ENCODE peak calls at places on chromosomes 5 and 9, in four cellular contexts. N, H, T and J are unnamed samples.

GRCh38 chr9:131813116-131813515 is 73.2 kb upstream of the RAPGEF1 start:
- DNase-seq in N (no peak), H (no peak), T (no peak), J (no peak)

GRCh38 chr9:132201780-132202703 is 40.2 kb downstream of the NTNG2 start:
- DNase-seq in N (no peak), H (no peak), T (no peak), J (no peak)

GRCh38 chr5:111948517-111948916 is 191.5 kb upstream of the NREP start:
- DNase-seq in N (no peak), H (no peak), T (no peak), J (no peak)

GRCh38 chr5:39569857-39570256 is 145.1 kb upstream of the DAB2 start:
- DNase-seq in N (no peak), H (no peak), T (no peak), J (no peak)

GRCh38 chr5:178086266-178086665 is 27.1 kb upstream of the N4BP3 start:
- DNase-seq in N (no peak), H (peak), T (no peak), J (peak)

GRCh38 chr5:6755519-6755918 is 42.3 kb downstream of the TENT4A start:
- DNase-seq in N (no peak), H (no peak), T (no peak), J (no peak)

GRCh38 chr5:40486437-40487270 is 193.1 kb upstream of the PTGER4 start:
- DNase-seq in N (peak), H (no peak), T (peak), J (peak)

GRCh38 chr9:38527507-38527906 is 92.9 kb downstream of the ANKRD18A start:
- DNase-seq in N (no peak), H (no peak), T (no peak), J (no peak)

GRCh38 chr9:130632081-130632710 is 32.2 kb upstream of the PRDM12 start:
- DNase-seq in N (no peak), H (no peak), T (peak), J (no peak)

GRCh38 chr5:71839049-71839834 is 120.2 kb downstream of the CARTPT start:
- DNase-seq in N (no peak), H (no peak), T (no peak), J (no peak)

GRCh38 chr9:88460583-88461332 is 72.5 kb downstream of the SPIN1 start:
- DNase-seq in N (no peak), H (no peak), T (no peak), J (no peak)

GRCh38 chr5:82259172-82259800 is 18.9 kb downstream of the RPS23 start:
- DNase-seq in N (no peak), H (no peak), T (no peak), J (no peak)

GRCh38 chr5:134082264-134082992 is 32.1 kb upstream of the TCF7 start:
- DNase-seq in N (no peak), H (no peak), T (no peak), J (no peak)

GRCh38 chr9:14924821-14925220 is 14.6 kb upstream of the FREM1 start:
- DNase-seq in N (no peak), H (no peak), T (no peak), J (no peak)

GRCh38 chr5:138595396-138595795 is 20.2 kb upstream of the HSPA9 start:
- DNase-seq in N (no peak), H (no peak), T (no peak), J (no peak)

GRCh38 chr5:152144556-152144955 is 219.9 kb upstream of the GLRA1 start:
- DNase-seq in N (no peak), H (no peak), T (no peak), J (no peak)

GRCh38 chr9:71762900-71763653 is 5.2 kb downstream of the CEMIP2 start:
- DNase-seq in N (no peak), H (no peak), T (no peak), J (no peak)

GRCh38 chr9:106860731-106861584 is 2.0 kb upstream of the ZNF462 start:
- DNase-seq in N (no peak), H (peak), T (no peak), J (peak)

GRCh38 chr5:83724915-83725314 is 4.3 kb upstream of the HAPLN1 start:
- DNase-seq in N (no peak), H (no peak), T (no peak), J (no peak)

GRCh38 chr9:119020730-119021333 is 348.4 kb downstream of the BRINP1 start:
- DNase-seq in N (no peak), H (peak), T (no peak), J (no peak)

GRCh38 chr5:28275931-28276330 is 1237.5 kb upstream of the CDH9 start:
- DNase-seq in N (no peak), H (no peak), T (no peak), J (no peak)

GRCh38 chr9:97364769-97365490 is 47.0 kb upstream of the TDRD7 start:
- DNase-seq in N (no peak), H (no peak), T (no peak), J (no peak)

GRCh38 chr9:98709968-98710965 is 1.5 kb upstream of the GABBR2 start:
- DNase-seq in N (no peak), H (peak), T (no peak), J (peak)

GRCh38 chr9:85703398-85703797 is 38.4 kb downstream of the AGTPBP1 start:
- DNase-seq in N (no peak), H (no peak), T (no peak), J (no peak)

GRCh38 chr5:112737088-112737471 is 605 bp upstream of the APC start:
- DNase-seq in N (no peak), H (no peak), T (no peak), J (no peak)

GRCh38 chr9:21434202-21435014 is 5.8 kb upstream of the IFNA1 start:
- DNase-seq in N (no peak), H (no peak), T (no peak), J (peak)

GRCh38 chr9:129619787-129620668 is 873 bp downstream of the C9orf50 start:
- DNase-seq in N (no peak), H (peak), T (no peak), J (no peak)

GRCh38 chr9:98804083-98804482 is 3.4 kb upstream of the GALNT12 start:
- DNase-seq in N (no peak), H (no peak), T (no peak), J (no peak)

DNA sequence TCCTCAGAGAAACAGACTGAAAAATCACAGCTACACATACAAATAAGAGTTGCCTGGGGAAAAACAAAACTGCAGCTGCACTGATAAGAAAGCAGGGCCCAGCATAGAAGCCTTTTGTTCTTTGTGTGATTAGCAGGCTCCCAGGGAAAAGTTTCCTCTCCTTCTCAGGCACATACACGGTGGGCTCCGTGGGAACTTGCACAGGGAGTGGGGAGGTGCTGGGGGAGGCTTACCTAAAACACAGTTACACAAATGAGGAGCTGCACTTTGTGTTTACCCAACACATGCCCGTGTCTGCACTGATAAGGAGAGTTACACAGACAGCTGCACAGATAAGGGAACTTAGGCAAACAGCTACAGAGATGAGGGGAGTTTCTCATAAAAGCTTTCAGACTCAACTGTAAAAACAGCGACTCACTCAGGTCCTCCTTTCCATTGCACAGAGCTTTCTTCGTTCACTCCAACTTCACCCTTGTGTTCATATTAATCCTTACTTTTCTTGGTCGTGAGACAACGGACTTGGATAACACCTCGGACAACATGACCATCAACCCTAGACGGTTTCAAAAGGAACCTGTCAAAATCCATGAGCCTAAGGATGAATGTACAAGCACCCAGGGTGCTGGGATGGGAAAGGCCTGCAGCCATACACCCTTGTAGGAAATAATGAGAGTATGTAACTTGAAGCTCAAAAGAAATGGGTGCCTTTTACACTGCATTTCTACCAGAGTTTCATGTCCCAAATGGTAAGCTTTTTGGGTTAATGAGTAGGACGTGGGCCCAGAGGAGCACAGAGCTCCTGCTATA is 50.8 kb downstream of the SERINC5 start:
- DNase-seq in N (no peak), H (no peak), T (no peak), J (peak)
- TF ChIP-seq CTCF in N (no peak), H (no peak), T (no peak), J (no peak)

DNA sequence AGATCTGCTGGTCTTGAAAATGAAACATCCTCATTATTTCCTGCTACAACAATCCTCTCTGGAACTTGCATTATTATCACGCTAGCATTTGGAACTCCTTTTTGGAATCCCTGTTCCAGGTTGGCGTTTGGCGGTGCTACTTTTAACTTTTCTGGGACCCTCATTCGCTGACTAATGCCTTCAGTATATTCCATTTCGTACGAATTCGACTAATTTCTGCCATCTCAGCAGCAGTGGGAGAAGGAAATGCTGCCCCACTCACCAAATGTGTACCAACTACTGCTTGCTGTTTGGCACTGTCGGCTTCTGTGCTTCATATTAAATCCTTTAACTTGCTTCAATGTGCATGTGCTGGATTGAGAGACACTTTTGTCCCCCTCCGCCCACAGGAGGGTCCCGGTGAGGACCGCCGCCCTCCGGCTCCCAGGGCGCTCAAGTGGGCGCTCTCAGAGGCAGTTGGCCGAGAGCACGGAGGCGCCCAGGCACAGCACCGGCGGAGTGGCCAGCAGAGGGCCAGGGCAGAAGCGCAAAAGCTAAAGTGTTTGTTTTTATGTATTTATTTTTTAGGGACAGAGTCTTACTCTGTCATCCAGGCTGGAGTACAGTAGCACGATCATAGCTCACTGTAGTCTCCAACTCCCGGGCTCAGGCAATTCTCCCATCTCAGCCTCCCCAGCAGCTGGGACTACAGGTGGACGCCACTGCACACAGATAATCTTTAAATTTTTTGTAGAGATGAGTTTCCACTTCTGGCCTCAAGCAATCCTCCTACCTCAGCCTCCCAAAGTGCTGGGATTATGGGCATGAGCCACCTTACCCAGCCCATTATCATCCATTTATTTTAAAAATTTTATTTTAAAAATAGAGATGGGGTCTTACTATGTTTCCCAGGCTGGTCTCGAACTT is 11.9 kb downstream of the PDE6A start:
- DNase-seq in N (no peak), H (peak), T (no peak), J (no peak)
- TF ChIP-seq CTCF in N (no peak), H (peak), T (peak), J (no peak)

GRCh38 chr9:127361561-127361960 is 35.4 kb upstream of the SLC2A8 start:
- DNase-seq in N (no peak), H (no peak), T (no peak), J (no peak)

GRCh38 chr9:127360205-127360604 is 36.8 kb upstream of the SLC2A8 start:
- DNase-seq in N (no peak), H (no peak), T (no peak), J (no peak)

GRCh38 chr9:127362829-127363228 is 34.1 kb upstream of the SLC2A8 start:
- DNase-seq in N (no peak), H (no peak), T (no peak), J (no peak)

GRCh38 chr9:127358770-127359169 is 38.2 kb upstream of the SLC2A8 start:
- DNase-seq in N (no peak), H (no peak), T (no peak), J (no peak)

GRCh38 chr9:127360829-127361228 is 36.1 kb upstream of the SLC2A8 start:
- DNase-seq in N (no peak), H (peak), T (no peak), J (no peak)
- TF ChIP-seq CTCF in N (no peak), H (peak), T (no peak), J (no peak)

GRCh38 chr9:2198956-2199635 is 183.9 kb downstream of the SMARCA2 start:
- DNase-seq in N (no peak), H (no peak), T (no peak), J (no peak)

GRCh38 chr9:2195211-2195610 is 180.1 kb downstream of the SMARCA2 start:
- DNase-seq in N (no peak), H (no peak), T (no peak), J (no peak)

GRCh38 chr9:2199999-2200796 is 185.1 kb downstream of the SMARCA2 start:
- DNase-seq in N (no peak), H (peak), T (no peak), J (no peak)
- TF ChIP-seq CTCF in N (peak), H (peak), T (no peak), J (no peak)

DNA sequence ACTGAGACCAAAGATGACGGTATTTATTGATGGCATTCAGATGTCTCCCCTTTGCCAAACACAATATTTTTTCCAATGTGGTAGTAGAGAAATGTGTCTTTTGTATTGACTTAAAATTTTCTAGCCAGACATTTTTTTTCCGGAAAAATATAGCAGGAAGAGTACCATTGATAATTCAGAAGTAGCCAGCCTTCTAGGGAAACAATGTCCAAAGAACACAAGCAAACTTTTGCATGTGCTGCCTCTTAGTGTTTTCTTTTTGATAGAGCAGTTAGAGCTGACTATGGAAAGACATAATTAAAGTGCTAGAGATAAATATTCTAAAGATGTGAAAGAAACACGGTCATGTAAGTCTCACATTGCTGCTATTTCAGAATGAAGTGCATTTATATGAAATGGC is 231.4 kb downstream of the MARCHF11 start:
- DNase-seq in N (no peak), H (no peak), T (no peak), J (no peak)
- TF ChIP-seq CTCF in N (no peak), H (no peak), T (no peak), J (no peak)

GRCh38 chr5:154967419-154968024 is 26.6 kb downstream of the MRPL22 start:
- DNase-seq in N (no peak), H (no peak), T (no peak), J (peak)
- TF ChIP-seq CTCF in N (peak), H (peak), T (peak), J (peak)

DNA sequence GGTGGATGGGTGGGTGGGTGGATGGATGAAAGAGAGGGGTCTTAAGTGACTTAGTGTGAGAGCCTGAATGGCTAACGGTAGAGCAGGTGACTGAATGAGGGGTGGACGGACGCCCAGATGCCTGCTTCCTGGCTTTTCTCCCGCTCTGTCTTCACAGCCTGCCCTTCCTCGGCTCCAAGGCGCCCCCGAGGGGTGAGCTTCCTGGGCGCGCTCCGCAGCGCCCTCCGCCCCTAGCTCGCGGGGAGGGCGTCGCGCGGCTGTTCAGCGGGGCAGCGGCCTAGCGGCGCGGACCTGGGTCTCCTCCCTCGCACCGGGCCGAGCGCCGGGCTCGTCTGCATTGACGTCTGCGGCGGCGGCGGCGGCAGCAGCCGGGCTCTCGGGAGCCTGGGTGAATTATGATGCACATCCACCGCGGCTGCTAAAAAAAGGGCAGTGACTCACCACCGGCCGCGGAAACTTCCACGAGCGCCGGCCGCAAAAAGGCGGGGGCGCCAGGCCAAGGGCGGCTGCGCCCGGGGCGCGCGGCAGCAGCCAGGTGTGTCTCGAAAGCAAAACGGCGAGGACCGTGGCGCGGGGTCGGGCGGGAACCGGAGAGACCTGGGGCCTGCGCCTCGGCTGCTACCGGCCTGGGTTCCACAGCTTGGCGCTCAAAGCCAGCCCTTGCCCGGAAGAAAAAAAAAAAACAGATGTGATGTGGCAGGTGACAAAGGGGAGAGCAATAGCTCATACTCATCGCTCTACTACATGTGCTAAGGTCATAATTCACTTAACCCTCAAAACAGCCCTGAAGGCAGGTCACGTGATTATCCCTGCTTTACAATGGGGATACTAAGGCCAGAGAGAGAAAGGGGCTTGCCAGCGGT is 143.0 kb upstream of the ADRA1B start:
- DNase-seq in N (peak), H (peak), T (peak), J (peak)
- TF ChIP-seq CTCF in N (no peak), H (peak), T (no peak), J (peak)